ENCODE peak calls at places on chromosome 10, in four cellular contexts. S is neural progenitor cell, F is PC-3, M is SK-N-SH. B is an unnamed sample.

GRCh38 chr10:24723386-24723787 is 300 bp downstream of the ARHGAP21 start:
- DNase-seq in S (peak; percentile 88), F (no peak), M (peak; percentile 76), B (peak; percentile 49)

GRCh38 chr10:15200626-15201025 is 32.1 kb upstream of the NMT2 start:
- DNase-seq in M (no peak), S (no peak), F (peak; percentile 89), B (no peak)

GRCh38 chr10:31112961-31113360 is 81.3 kb upstream of the ZNF438 start:
- DNase-seq in S (no peak), M (no peak), F (no peak), B (no peak)

GRCh38 chr10:77428776-77429395 is 208.7 kb downstream of the KCNMA1 start:
- DNase-seq in M (no peak), S (peak; percentile 61), F (peak; percentile 92), B (no peak)

GRCh38 chr10:370222-370825 is 235.1 kb downstream of the ZMYND11 start:
- DNase-seq in S (no peak), M (peak; percentile 45), F (peak; percentile 4), B (no peak)

GRCh38 chr10:119090026-119090808 is 9.6 kb upstream of the EIF3A start:
- DNase-seq in M (no peak), F (no peak), S (no peak), B (no peak)

GRCh38 chr10:132110091-132110490 is 44.3 kb downstream of the JAKMIP3 start:
- DNase-seq in F (no peak), S (no peak), M (no peak), B (no peak)

GRCh38 chr10:34343764-34344163 is 471.3 kb downstream of the PARD3 start:
- DNase-seq in M (no peak), F (peak; percentile 79), S (no peak), B (no peak)

GRCh38 chr10:30510184-30510931 is 76.4 kb downstream of the MAP3K8 start:
- DNase-seq in F (peak; percentile 71), M (no peak), S (no peak), B (peak; percentile 44)

GRCh38 chr10:27783660-27784059 is 38.0 kb upstream of the MKX start:
- DNase-seq in S (peak; percentile 69), M (no peak), F (peak; percentile 78), B (peak; percentile 73)

GRCh38 chr10:132274581-132274980 is 33.2 kb downstream of the STK32C start:
- DNase-seq in M (no peak), F (no peak), S (no peak), B (no peak)

GRCh38 chr10:7892146-7892545 is 73.8 kb downstream of the TAF3 start:
- DNase-seq in S (no peak), F (no peak), M (no peak), B (no peak)

GRCh38 chr10:1127629-1128028 is 71.4 kb downstream of the WDR37 start:
- DNase-seq in M (no peak), F (no peak), S (no peak), B (no peak)

GRCh38 chr10:3074145-3074665 is 6.9 kb downstream of the PFKP start:
- DNase-seq in M (no peak), S (no peak), F (peak; percentile 60), B (no peak)

GRCh38 chr10:83680470-83680891 is 458.8 kb upstream of the GHITM start:
- DNase-seq in M (no peak), F (no peak), S (no peak), B (peak; percentile 91)

GRCh38 chr10:46310851-46311250 is 24.1 kb downstream of the ANTXRL start:
- DNase-seq in S (no peak), F (no peak), M (no peak), B (no peak)

GRCh38 chr10:92761576-92761975 is 71.8 kb downstream of the HHEX start:
- DNase-seq in F (no peak), S (no peak), M (no peak), B (no peak)

GRCh38 chr10:92763634-92764155 is 73.9 kb downstream of the HHEX start:
- DNase-seq in M (no peak), S (no peak), F (no peak), B (no peak)

GRCh38 chr10:92757720-92758119 is 68.0 kb downstream of the HHEX start:
- DNase-seq in S (no peak), M (no peak), F (no peak), B (peak; percentile 35)

GRCh38 chr10:92758594-92758993 is 68.8 kb downstream of the HHEX start:
- DNase-seq in F (no peak), S (no peak), M (no peak), B (no peak)

GRCh38 chr10:92760609-92761008 is 70.9 kb downstream of the HHEX start:
- DNase-seq in F (peak; percentile 16), M (no peak), S (no peak), B (peak; percentile 64)
- H3K9ac ChIP-seq in F (no peak overlapping the region), M (no peak overlapping the region), S (no peak overlapping the region), B (no peak overlapping the region)

GRCh38 chr10:42836096-42836495 is 53.5 kb downstream of the BMS1 start:
- DNase-seq in S (peak; percentile 9), F (no peak), M (no peak), B (no peak)

DNA sequence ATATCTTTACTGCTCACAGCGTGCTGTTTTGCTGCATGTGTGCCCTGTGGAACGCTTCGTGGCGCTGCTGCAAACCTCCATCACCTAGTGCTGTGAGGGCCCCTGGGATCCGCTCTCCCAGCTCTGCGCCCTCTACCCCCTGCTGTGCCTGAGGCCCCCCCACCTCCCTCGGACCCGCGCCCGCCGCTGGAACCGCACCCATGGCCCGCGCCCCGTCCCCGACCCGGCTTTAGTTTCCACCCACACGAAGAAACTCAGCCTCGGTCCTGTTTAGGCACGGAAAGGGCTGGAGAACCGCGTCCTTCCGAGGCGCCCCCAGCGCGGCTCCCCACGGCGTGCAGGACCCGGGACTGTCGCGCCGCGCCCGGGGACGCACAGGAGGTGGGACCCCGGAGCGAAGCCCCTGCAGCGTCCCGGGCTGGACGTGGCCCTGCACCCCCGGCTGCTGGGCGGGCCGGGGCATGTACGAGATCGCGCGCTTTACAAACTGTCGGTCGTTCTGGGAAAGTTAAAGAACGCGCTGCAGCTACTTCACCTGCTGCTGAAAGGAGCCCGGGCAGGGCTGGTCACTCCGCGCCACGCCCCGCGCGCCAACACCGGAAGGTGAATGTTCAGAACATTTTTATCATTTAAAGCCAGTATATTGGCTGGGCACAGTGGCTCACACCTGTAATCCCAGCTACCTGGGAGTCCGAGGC is 54.3 kb downstream of the BMS1 start:
- DNase-seq in F (peak; percentile 41), S (no peak), M (peak; percentile 82), B (no peak)
- TF ChIP-seq EZH2phosphoT487 in F (no peak), S (no peak), M (no peak), B (no peak)

DNA sequence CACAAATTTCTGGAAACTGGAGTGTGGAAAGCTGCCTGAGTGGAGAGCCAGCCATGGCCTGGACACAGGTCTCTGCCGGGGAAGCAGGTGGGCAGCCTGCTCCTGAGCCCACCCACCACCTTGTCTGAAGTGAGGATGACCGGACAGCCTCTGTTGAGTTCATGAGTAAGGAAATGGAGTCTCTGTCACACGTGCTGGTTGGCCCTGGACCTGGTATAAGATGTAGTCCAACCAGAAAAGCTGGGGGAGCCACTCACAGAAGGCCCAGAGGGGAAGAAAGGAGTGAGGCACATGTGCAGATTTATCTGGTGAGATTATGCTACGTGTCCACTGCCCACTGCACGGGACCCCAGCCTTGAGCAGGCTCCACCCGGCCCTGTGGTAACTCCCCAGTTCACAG is 383.5 kb downstream of the GRID1 start:
- DNase-seq in M (no peak), S (no peak), F (no peak), B (no peak)
- H3K4me3 ChIP-seq in M (no peak overlapping the region), S (no peak overlapping the region), F (no peak overlapping the region), B (no peak overlapping the region)

GRCh38 chr10:73898730-73899400 is 12.1 kb upstream of the PLAU start:
- DNase-seq in S (no peak), M (no peak), F (no peak), B (no peak)
- H3K9ac ChIP-seq in S (no peak overlapping the region), M (no peak overlapping the region), F (peak overlapping the region; percentile 58), B (no peak overlapping the region)

B was measured in MM.1S.